ENCODE peak calls at places on chromosomes 5 and 9, in five cellular contexts. P is astrocyte of the spinal cord; E is H7; F is CD4-positive, CD25-positive, alpha-beta regulatory T cell; I is HFF-Myc. S is an unnamed sample.
A peak's percentile ranks its signal among the peaks of the same experiment; 100 is the strongest.

GRCh38 chr9:133375116-133375723 is 640 bp downstream of the SURF4 start:
- DNase-seq in P (peak; percentile 54), E (peak; percentile 87), F (no peak), I (no peak), S (no peak)

GRCh38 chr9:82436480-82436879 is 447.9 kb downstream of the SPATA31D1 start:
- DNase-seq in P (no peak), E (no peak), F (no peak), I (no peak), S (no peak)

GRCh38 chr9:36486454-36486932 is 86.2 kb upstream of the MELK start:
- DNase-seq in P (peak; percentile 17), E (no peak), F (no peak), I (no peak), S (no peak)

GRCh38 chr5:30063503-30063902 is 1130.0 kb upstream of the CDH6 start:
- DNase-seq in P (no peak), E (no peak), F (no peak), I (no peak), S (no peak)

GRCh38 chr9:114225534-114226288 is 70.4 kb downstream of the COL27A1 start:
- DNase-seq in P (peak; percentile 59), E (no peak), F (no peak), I (no peak), S (no peak)

GRCh38 chr9:99391937-99392574 is 170.0 kb downstream of the SEC61B start:
- DNase-seq in P (no peak), E (no peak), F (no peak), I (no peak), S (no peak)

GRCh38 chr9:75830303-75830702 is 60.2 kb upstream of the PCSK5 start:
- DNase-seq in P (no peak), E (no peak), F (no peak), I (no peak), S (no peak)

GRCh38 chr9:694499-695154 is 146.9 kb upstream of the DMRT1 start:
- DNase-seq in P (peak; percentile 84), E (no peak), F (no peak), I (no peak), S (peak; percentile 69)

GRCh38 chr5:53446908-53447307 is 33.5 kb upstream of the FST start:
- DNase-seq in P (no peak), E (no peak), F (no peak), I (no peak), S (no peak)

GRCh38 chr5:83162598-83162997 is 85.3 kb downstream of the XRCC4 start:
- DNase-seq in P (no peak), E (no peak), F (no peak), I (peak; percentile 50), S (no peak)

GRCh38 chr5:178854284-178854683 is 5.5 kb upstream of the ZNF354B start:
- DNase-seq in P (no peak), E (no peak), F (no peak), I (no peak), S (no peak)

GRCh38 chr5:110916373-110917049 is 155.0 kb upstream of the TSLP start:
- DNase-seq in P (peak; percentile 90), E (no peak), F (no peak), I (peak; percentile 75), S (no peak)

GRCh38 chr5:111548992-111549649 is 36.8 kb upstream of the STARD4 start:
- DNase-seq in P (no peak), E (no peak), F (no peak), I (no peak), S (no peak)

GRCh38 chr9:69176446-69177135 is 2.5 kb downstream of the TJP2 start:
- DNase-seq in P (no peak), E (no peak), F (no peak), I (no peak), S (no peak)

GRCh38 chr9:37220971-37221370 is 100.6 kb downstream of the ZCCHC7 start:
- DNase-seq in P (no peak), E (no peak), F (no peak), I (no peak), S (no peak)

GRCh38 chr9:35510745-35511428 is 21.0 kb downstream of the RUSC2 start:
- DNase-seq in P (peak; percentile 93), E (no peak), F (no peak), I (peak; percentile 96), S (peak; percentile 98)

GRCh38 chr5:179294891-179295777 is 50.1 kb downstream of the ADAMTS2 start:
- DNase-seq in P (peak; percentile 23), E (no peak), F (no peak), I (no peak), S (no peak)

GRCh38 chr9:20786807-20787206 is 102.7 kb downstream of the FOCAD start:
- DNase-seq in P (no peak), E (no peak), F (no peak), I (no peak), S (no peak)

GRCh38 chr9:88011005-88011766 is 36.9 kb upstream of the CDK20 start:
- DNase-seq in P (no peak), E (peak; percentile 63), F (no peak), I (no peak), S (no peak)

GRCh38 chr5:129069316-129069715 is 25.2 kb upstream of the ISOC1 start:
- DNase-seq in P (no peak), E (no peak), F (no peak), I (no peak), S (no peak)

GRCh38 chr5:148972396-148972795 is 90.5 kb downstream of the SH3TC2 start:
- DNase-seq in P (no peak), E (no peak), F (no peak), I (no peak), S (no peak)

GRCh38 chr5:79932510-79933504 is 58.3 kb downstream of the MTX3 start:
- DNase-seq in P (no peak), E (no peak), F (no peak), I (peak; percentile 27), S (no peak)

GRCh38 chr9:101397746-101398334 is 578 bp downstream of the MRPL50 start:
- DNase-seq in P (no peak), E (no peak), F (no peak), I (no peak), S (no peak)

GRCh38 chr9:36137392-36138004 is 965 bp downstream of the GLIPR2 start:
- DNase-seq in P (no peak), E (peak; percentile 55), F (no peak), I (no peak), S (no peak)

DNA sequence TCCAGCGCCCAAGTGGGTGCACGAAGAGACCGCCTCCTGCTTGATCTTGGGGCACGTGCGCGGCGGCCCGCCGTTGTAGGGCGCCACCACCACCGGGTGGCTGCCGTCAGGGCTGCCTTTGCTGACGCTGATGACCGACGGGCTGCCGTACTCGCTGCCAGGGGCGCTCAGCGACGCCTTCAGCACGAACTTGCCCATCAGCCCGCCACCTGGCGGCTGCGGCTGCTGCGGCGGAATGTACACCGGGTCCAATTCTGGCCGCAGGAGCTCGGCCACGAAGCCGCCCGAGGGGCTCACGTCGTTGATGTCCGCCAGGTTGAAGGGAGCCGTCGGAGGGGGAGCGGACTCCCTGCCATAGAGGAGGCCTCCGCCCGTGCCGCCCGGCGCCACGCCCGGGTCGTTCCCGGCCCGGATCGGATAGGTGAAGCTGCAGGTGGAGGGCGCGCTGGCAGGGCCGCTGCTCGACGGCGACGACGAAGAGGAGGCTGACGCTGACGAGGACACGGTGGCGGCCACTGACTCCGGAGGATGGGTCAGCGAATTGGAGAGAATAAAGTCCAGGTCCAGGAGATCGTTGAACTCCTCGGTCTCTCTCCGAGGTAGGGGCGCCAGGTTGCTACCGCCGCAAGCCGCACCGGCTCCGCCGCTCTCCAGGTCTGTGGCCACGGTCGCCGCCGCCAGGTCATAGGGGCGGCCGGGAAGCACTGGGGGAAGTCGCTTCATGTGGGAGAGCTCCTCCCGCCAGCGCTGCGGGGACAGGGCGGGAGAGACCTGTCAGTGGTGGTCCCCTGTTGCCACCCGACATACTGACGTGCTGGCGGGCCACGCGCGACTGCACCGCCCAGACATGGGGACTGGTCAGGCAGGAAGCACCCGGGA is 1.8 kb downstream of the KLF4 start:
- DNase-seq in P (peak; percentile 50), E (peak; percentile 81), F (no peak), I (no peak), S (no peak)
- H3K4me3 ChIP-seq in P (peak overlapping the region; percentile 76), E (peak overlapping the region; percentile 55), F (no peak overlapping the region), I (peak overlapping the region; percentile 93), S (peak overlapping the region; percentile 68)

GRCh38 chr5:76521240-76521758 is 101.9 kb downstream of the F2RL2 start:
- DNase-seq in P (peak; percentile 87), E (no peak), F (no peak), I (no peak), S (no peak)

GRCh38 chr5:76522103-76522942 is 100.9 kb downstream of the F2RL2 start:
- DNase-seq in P (no peak), E (no peak), F (no peak), I (no peak), S (no peak)

GRCh38 chr5:76526950-76527349 is 96.3 kb downstream of the F2RL2 start:
- DNase-seq in P (no peak), E (no peak), F (no peak), I (no peak), S (no peak)

GRCh38 chr5:76524872-76525271 is 98.3 kb downstream of the F2RL2 start:
- DNase-seq in P (peak; percentile 10), E (no peak), F (no peak), I (no peak), S (no peak)

DNA sequence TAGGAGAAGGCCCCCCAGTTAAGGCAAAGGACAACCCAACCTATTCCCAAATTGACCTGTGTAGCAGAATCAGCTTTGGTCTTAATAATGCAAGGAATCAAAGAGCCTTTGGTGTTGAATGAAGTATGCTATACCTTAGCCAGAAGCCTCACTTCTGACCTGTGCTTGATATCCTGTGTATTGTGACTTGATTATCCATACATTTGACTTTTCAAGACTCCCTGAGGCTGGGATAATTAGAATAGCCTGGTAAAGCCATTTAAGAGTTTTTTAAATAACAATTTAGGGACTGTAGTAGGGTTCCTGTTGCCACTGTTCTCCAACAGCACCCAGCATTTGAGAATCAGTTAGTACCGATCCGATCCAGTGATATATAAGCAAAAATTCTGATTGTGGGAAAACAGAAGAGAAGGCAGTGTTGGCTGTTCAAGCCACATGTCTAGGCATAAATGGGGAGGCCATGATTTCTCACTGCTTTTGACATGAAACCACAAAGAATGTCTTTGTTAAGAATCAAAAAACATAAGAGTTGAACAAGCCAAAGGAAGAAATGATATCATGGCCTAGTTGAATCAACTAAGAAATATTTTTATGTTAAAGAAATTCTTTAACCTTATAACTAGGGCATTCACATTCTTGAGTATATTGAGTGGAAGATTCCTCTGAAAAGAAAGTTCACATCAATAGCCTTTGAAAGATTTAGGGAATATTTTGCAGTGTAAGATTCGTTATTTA is 98.9 kb downstream of the F2RL2 start:
- DNase-seq in P (peak; percentile 14), E (no peak), F (no peak), I (no peak), S (no peak)
- H3K4me3 ChIP-seq in P (no peak overlapping the region), E (no peak overlapping the region), F (no peak overlapping the region), I (no peak overlapping the region), S (no peak overlapping the region)

DNA sequence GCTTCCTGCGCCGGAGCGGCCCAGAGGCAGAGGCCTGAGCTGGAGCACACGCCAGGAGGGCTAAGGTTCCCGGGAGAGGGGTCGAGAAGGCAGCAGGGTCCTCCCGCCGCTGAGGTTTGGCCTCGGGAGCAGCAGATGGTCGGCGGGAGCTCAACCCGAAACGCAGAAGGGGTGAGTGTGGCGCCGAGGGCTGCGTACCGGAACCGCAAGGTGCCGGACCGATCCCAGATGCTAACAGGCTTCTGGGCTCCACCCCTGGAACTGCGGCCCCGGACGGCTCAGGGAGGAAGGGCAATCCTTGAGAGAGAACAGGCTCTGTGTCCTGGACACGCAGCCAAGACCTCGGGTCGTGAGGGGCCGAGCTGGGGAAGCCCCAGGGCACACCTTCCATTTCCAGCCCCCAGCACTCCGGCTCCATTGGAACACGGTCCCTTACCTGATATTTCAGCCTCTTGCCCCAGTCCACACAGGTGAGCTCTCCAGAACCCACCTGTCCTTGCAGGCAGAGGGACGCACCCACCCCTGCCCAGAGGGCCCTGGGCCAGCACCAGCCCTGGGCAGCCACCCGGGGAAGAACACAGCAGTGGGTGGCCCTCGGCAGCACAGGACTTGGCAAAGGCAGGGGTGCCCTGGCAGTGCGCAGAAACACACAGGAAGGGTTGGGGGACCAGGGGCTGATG is 1.4 kb downstream of the LHX3 start:
- DNase-seq in P (no peak), E (no peak), F (no peak), I (no peak), S (no peak)
- H3K4me3 ChIP-seq in P (no peak overlapping the region), E (peak overlapping the region; percentile 17), F (no peak overlapping the region), I (no peak overlapping the region), S (no peak overlapping the region)

GRCh38 chr9:26508897-26509296 is 383.7 kb downstream of the CAAP1 start:
- DNase-seq in P (no peak), E (no peak), F (no peak), I (no peak), S (no peak)
- H3K4me3 ChIP-seq in P (no peak overlapping the region), E (no peak overlapping the region), F (no peak overlapping the region), I (no peak overlapping the region), S (no peak overlapping the region)

S was measured in AG04449.